ENCODE peak calls at places on chromosomes 2 and 18, in nine cellular contexts. One of them, this sample, is unnamed.

GRCh38 chr2:26011990-26012856 is 21.7 kb upstream of the RAB10 start:
- ATAC-seq in naive thymus-derived CD4-positive, alpha-beta T cell: no peak
- ATAC-seq in left ventricle myocardium superior: peak
- ATAC-seq in activated naive CD8-positive, alpha-beta T cell treated with anti-CD3 and anti-CD28 coated beads, Interleukin-2, amount 10 ng/mL, durations not matched to agents 7 days and 5 days: no peak
- ATAC-seq in activated CD8-positive, alpha-beta T cell treated with anti-CD3 and anti-CD28 coated beads, Interleukin-2, amount 10 ng/mL, durations not matched to agents 7 days and 5 days: no peak
- ATAC-seq in body of pancreas: peak
- ATAC-seq in Right ventricle myocardium superior: peak
- ATAC-seq in T-cell: no peak
- ATAC-seq in RWPE2: peak
- ATAC-seq in this sample: no peak

GRCh38 chr18:31316974-31317373 is 986 bp upstream of the DSG1 start:
- ATAC-seq in body of pancreas: no peak
- ATAC-seq in Right ventricle myocardium superior: peak
- ATAC-seq in naive thymus-derived CD4-positive, alpha-beta T cell: no peak
- ATAC-seq in T-cell: no peak
- ATAC-seq in activated CD8-positive, alpha-beta T cell treated with anti-CD3 and anti-CD28 coated beads, Interleukin-2, amount 10 ng/mL, durations not matched to agents 7 days and 5 days: no peak
- ATAC-seq in left ventricle myocardium superior: peak
- ATAC-seq in activated naive CD8-positive, alpha-beta T cell treated with anti-CD3 and anti-CD28 coated beads, Interleukin-2, amount 10 ng/mL, durations not matched to agents 7 days and 5 days: no peak
- ATAC-seq in RWPE2: no peak
- ATAC-seq in this sample: no peak

GRCh38 chr2:119319593-119319992 is 47.0 kb downstream of the C2orf76 start:
- ATAC-seq in body of pancreas: peak
- ATAC-seq in naive thymus-derived CD4-positive, alpha-beta T cell: no peak
- ATAC-seq in left ventricle myocardium superior: peak
- ATAC-seq in activated CD8-positive, alpha-beta T cell treated with anti-CD3 and anti-CD28 coated beads, Interleukin-2, amount 10 ng/mL, durations not matched to agents 7 days and 5 days: no peak
- ATAC-seq in T-cell: no peak
- ATAC-seq in Right ventricle myocardium superior: peak
- ATAC-seq in activated naive CD8-positive, alpha-beta T cell treated with anti-CD3 and anti-CD28 coated beads, Interleukin-2, amount 10 ng/mL, durations not matched to agents 7 days and 5 days: no peak
- ATAC-seq in RWPE2: no peak
- ATAC-seq in this sample: no peak

GRCh38 chr2:71618327-71619113 is 165.2 kb downstream of the DYSF start:
- ATAC-seq in naive thymus-derived CD4-positive, alpha-beta T cell: peak
- ATAC-seq in activated naive CD8-positive, alpha-beta T cell treated with anti-CD3 and anti-CD28 coated beads, Interleukin-2, amount 10 ng/mL, durations not matched to agents 7 days and 5 days: no peak
- ATAC-seq in left ventricle myocardium superior: no peak
- ATAC-seq in T-cell: no peak
- ATAC-seq in Right ventricle myocardium superior: no peak
- ATAC-seq in activated CD8-positive, alpha-beta T cell treated with anti-CD3 and anti-CD28 coated beads, Interleukin-2, amount 10 ng/mL, durations not matched to agents 7 days and 5 days: peak
- ATAC-seq in body of pancreas: no peak
- ATAC-seq in RWPE2: peak
- ATAC-seq in this sample: no peak

GRCh38 chr2:230958803-230959756 is 34.0 kb upstream of the GPR55 start:
- ATAC-seq in left ventricle myocardium superior: no peak
- ATAC-seq in RWPE2: no peak
- ATAC-seq in activated naive CD8-positive, alpha-beta T cell treated with anti-CD3 and anti-CD28 coated beads, Interleukin-2, amount 10 ng/mL, durations not matched to agents 7 days and 5 days: no peak
- ATAC-seq in activated CD8-positive, alpha-beta T cell treated with anti-CD3 and anti-CD28 coated beads, Interleukin-2, amount 10 ng/mL, durations not matched to agents 7 days and 5 days: no peak
- ATAC-seq in naive thymus-derived CD4-positive, alpha-beta T cell: no peak
- ATAC-seq in Right ventricle myocardium superior: no peak
- ATAC-seq in T-cell: no peak
- ATAC-seq in body of pancreas: no peak
- ATAC-seq in this sample: no peak

GRCh38 chr18:21264651-21265050 is 22.6 kb downstream of the GREB1L start:
- ATAC-seq in left ventricle myocardium superior: peak
- ATAC-seq in T-cell: no peak
- ATAC-seq in Right ventricle myocardium superior: peak
- ATAC-seq in RWPE2: no peak
- ATAC-seq in activated naive CD8-positive, alpha-beta T cell treated with anti-CD3 and anti-CD28 coated beads, Interleukin-2, amount 10 ng/mL, durations not matched to agents 7 days and 5 days: no peak
- ATAC-seq in body of pancreas: peak
- ATAC-seq in activated CD8-positive, alpha-beta T cell treated with anti-CD3 and anti-CD28 coated beads, Interleukin-2, amount 10 ng/mL, durations not matched to agents 7 days and 5 days: no peak
- ATAC-seq in naive thymus-derived CD4-positive, alpha-beta T cell: no peak
- ATAC-seq in this sample: no peak

GRCh38 chr2:20676353-20677215 is 9.6 kb downstream of the GDF7 start:
- ATAC-seq in activated CD8-positive, alpha-beta T cell treated with anti-CD3 and anti-CD28 coated beads, Interleukin-2, amount 10 ng/mL, durations not matched to agents 7 days and 5 days: no peak
- ATAC-seq in Right ventricle myocardium superior: peak
- ATAC-seq in body of pancreas: peak
- ATAC-seq in activated naive CD8-positive, alpha-beta T cell treated with anti-CD3 and anti-CD28 coated beads, Interleukin-2, amount 10 ng/mL, durations not matched to agents 7 days and 5 days: no peak
- ATAC-seq in naive thymus-derived CD4-positive, alpha-beta T cell: peak
- ATAC-seq in left ventricle myocardium superior: peak
- ATAC-seq in T-cell: no peak
- ATAC-seq in RWPE2: no peak
- ATAC-seq in this sample: peak

GRCh38 chr18:1311376-1311775 is 406.7 kb downstream of the ADCYAP1 start:
- ATAC-seq in Right ventricle myocardium superior: no peak
- ATAC-seq in body of pancreas: no peak
- ATAC-seq in RWPE2: no peak
- ATAC-seq in left ventricle myocardium superior: no peak
- ATAC-seq in naive thymus-derived CD4-positive, alpha-beta T cell: no peak
- ATAC-seq in activated naive CD8-positive, alpha-beta T cell treated with anti-CD3 and anti-CD28 coated beads, Interleukin-2, amount 10 ng/mL, durations not matched to agents 7 days and 5 days: no peak
- ATAC-seq in activated CD8-positive, alpha-beta T cell treated with anti-CD3 and anti-CD28 coated beads, Interleukin-2, amount 10 ng/mL, durations not matched to agents 7 days and 5 days: no peak
- ATAC-seq in T-cell: no peak
- ATAC-seq in this sample: no peak

GRCh38 chr2:7956126-7956689 is 725.6 kb upstream of the ID2 start:
- ATAC-seq in left ventricle myocardium superior: no peak
- ATAC-seq in body of pancreas: peak
- ATAC-seq in naive thymus-derived CD4-positive, alpha-beta T cell: no peak
- ATAC-seq in RWPE2: no peak
- ATAC-seq in T-cell: no peak
- ATAC-seq in Right ventricle myocardium superior: no peak
- ATAC-seq in activated naive CD8-positive, alpha-beta T cell treated with anti-CD3 and anti-CD28 coated beads, Interleukin-2, amount 10 ng/mL, durations not matched to agents 7 days and 5 days: no peak
- ATAC-seq in activated CD8-positive, alpha-beta T cell treated with anti-CD3 and anti-CD28 coated beads, Interleukin-2, amount 10 ng/mL, durations not matched to agents 7 days and 5 days: no peak
- ATAC-seq in this sample: no peak

GRCh38 chr18:8938817-8939216 is 163.7 kb upstream of the NDUFV2 start:
- ATAC-seq in Right ventricle myocardium superior: no peak
- ATAC-seq in left ventricle myocardium superior: no peak
- ATAC-seq in naive thymus-derived CD4-positive, alpha-beta T cell: no peak
- ATAC-seq in body of pancreas: no peak
- ATAC-seq in activated naive CD8-positive, alpha-beta T cell treated with anti-CD3 and anti-CD28 coated beads, Interleukin-2, amount 10 ng/mL, durations not matched to agents 7 days and 5 days: no peak
- ATAC-seq in T-cell: no peak
- ATAC-seq in RWPE2: no peak
- ATAC-seq in activated CD8-positive, alpha-beta T cell treated with anti-CD3 and anti-CD28 coated beads, Interleukin-2, amount 10 ng/mL, durations not matched to agents 7 days and 5 days: no peak
- ATAC-seq in this sample: peak

GRCh38 chr2:206488623-206489022 is 45.3 kb downstream of the ADAM23 start:
- ATAC-seq in left ventricle myocardium superior: peak
- ATAC-seq in T-cell: no peak
- ATAC-seq in Right ventricle myocardium superior: no peak
- ATAC-seq in naive thymus-derived CD4-positive, alpha-beta T cell: peak
- ATAC-seq in activated naive CD8-positive, alpha-beta T cell treated with anti-CD3 and anti-CD28 coated beads, Interleukin-2, amount 10 ng/mL, durations not matched to agents 7 days and 5 days: no peak
- ATAC-seq in activated CD8-positive, alpha-beta T cell treated with anti-CD3 and anti-CD28 coated beads, Interleukin-2, amount 10 ng/mL, durations not matched to agents 7 days and 5 days: no peak
- ATAC-seq in RWPE2: no peak
- ATAC-seq in body of pancreas: no peak
- ATAC-seq in this sample: no peak

GRCh38 chr18:12819330-12819729 is 64.7 kb downstream of the PTPN2 start:
- ATAC-seq in T-cell: no peak
- ATAC-seq in naive thymus-derived CD4-positive, alpha-beta T cell: no peak
- ATAC-seq in RWPE2: no peak
- ATAC-seq in left ventricle myocardium superior: no peak
- ATAC-seq in activated naive CD8-positive, alpha-beta T cell treated with anti-CD3 and anti-CD28 coated beads, Interleukin-2, amount 10 ng/mL, durations not matched to agents 7 days and 5 days: peak
- ATAC-seq in body of pancreas: no peak
- ATAC-seq in Right ventricle myocardium superior: no peak
- ATAC-seq in activated CD8-positive, alpha-beta T cell treated with anti-CD3 and anti-CD28 coated beads, Interleukin-2, amount 10 ng/mL, durations not matched to agents 7 days and 5 days: peak
- ATAC-seq in this sample: peak

GRCh38 chr2:128732976-128733431 is 414.3 kb upstream of the HS6ST1 start:
- ATAC-seq in activated naive CD8-positive, alpha-beta T cell treated with anti-CD3 and anti-CD28 coated beads, Interleukin-2, amount 10 ng/mL, durations not matched to agents 7 days and 5 days: no peak
- ATAC-seq in Right ventricle myocardium superior: peak
- ATAC-seq in activated CD8-positive, alpha-beta T cell treated with anti-CD3 and anti-CD28 coated beads, Interleukin-2, amount 10 ng/mL, durations not matched to agents 7 days and 5 days: no peak
- ATAC-seq in naive thymus-derived CD4-positive, alpha-beta T cell: peak
- ATAC-seq in RWPE2: peak
- ATAC-seq in body of pancreas: peak
- ATAC-seq in T-cell: no peak
- ATAC-seq in left ventricle myocardium superior: peak
- ATAC-seq in this sample: no peak

GRCh38 chr2:224171226-224171625 is 132.1 kb upstream of the SERPINE2 start:
- ATAC-seq in activated naive CD8-positive, alpha-beta T cell treated with anti-CD3 and anti-CD28 coated beads, Interleukin-2, amount 10 ng/mL, durations not matched to agents 7 days and 5 days: no peak
- ATAC-seq in activated CD8-positive, alpha-beta T cell treated with anti-CD3 and anti-CD28 coated beads, Interleukin-2, amount 10 ng/mL, durations not matched to agents 7 days and 5 days: no peak
- ATAC-seq in naive thymus-derived CD4-positive, alpha-beta T cell: no peak
- ATAC-seq in T-cell: no peak
- ATAC-seq in Right ventricle myocardium superior: no peak
- ATAC-seq in body of pancreas: no peak
- ATAC-seq in RWPE2: no peak
- ATAC-seq in left ventricle myocardium superior: no peak
- ATAC-seq in this sample: no peak

GRCh38 chr2:111633139-111633538 is 250.9 kb downstream of the ANAPC1 start:
- ATAC-seq in left ventricle myocardium superior: no peak
- ATAC-seq in naive thymus-derived CD4-positive, alpha-beta T cell: no peak
- ATAC-seq in RWPE2: no peak
- ATAC-seq in T-cell: no peak
- ATAC-seq in body of pancreas: no peak
- ATAC-seq in activated CD8-positive, alpha-beta T cell treated with anti-CD3 and anti-CD28 coated beads, Interleukin-2, amount 10 ng/mL, durations not matched to agents 7 days and 5 days: no peak
- ATAC-seq in Right ventricle myocardium superior: no peak
- ATAC-seq in activated naive CD8-positive, alpha-beta T cell treated with anti-CD3 and anti-CD28 coated beads, Interleukin-2, amount 10 ng/mL, durations not matched to agents 7 days and 5 days: no peak
- ATAC-seq in this sample: no peak

GRCh38 chr2:81876628-81877027 is 1572.1 kb upstream of the LRRTM1 start:
- ATAC-seq in left ventricle myocardium superior: no peak
- ATAC-seq in activated CD8-positive, alpha-beta T cell treated with anti-CD3 and anti-CD28 coated beads, Interleukin-2, amount 10 ng/mL, durations not matched to agents 7 days and 5 days: no peak
- ATAC-seq in Right ventricle myocardium superior: no peak
- ATAC-seq in body of pancreas: no peak
- ATAC-seq in RWPE2: no peak
- ATAC-seq in T-cell: no peak
- ATAC-seq in activated naive CD8-positive, alpha-beta T cell treated with anti-CD3 and anti-CD28 coated beads, Interleukin-2, amount 10 ng/mL, durations not matched to agents 7 days and 5 days: no peak
- ATAC-seq in naive thymus-derived CD4-positive, alpha-beta T cell: no peak
- ATAC-seq in this sample: no peak

GRCh38 chr2:216855614-216856013 is 4.2 kb downstream of the TNP1 start:
- ATAC-seq in activated CD8-positive, alpha-beta T cell treated with anti-CD3 and anti-CD28 coated beads, Interleukin-2, amount 10 ng/mL, durations not matched to agents 7 days and 5 days: no peak
- ATAC-seq in activated naive CD8-positive, alpha-beta T cell treated with anti-CD3 and anti-CD28 coated beads, Interleukin-2, amount 10 ng/mL, durations not matched to agents 7 days and 5 days: no peak
- ATAC-seq in T-cell: no peak
- ATAC-seq in Right ventricle myocardium superior: peak
- ATAC-seq in body of pancreas: no peak
- ATAC-seq in naive thymus-derived CD4-positive, alpha-beta T cell: no peak
- ATAC-seq in RWPE2: no peak
- ATAC-seq in left ventricle myocardium superior: peak
- ATAC-seq in this sample: no peak

GRCh38 chr2:105142239-105142638 is 99.3 kb upstream of the GPR45 start:
- ATAC-seq in left ventricle myocardium superior: no peak
- ATAC-seq in RWPE2: no peak
- ATAC-seq in naive thymus-derived CD4-positive, alpha-beta T cell: no peak
- ATAC-seq in activated CD8-positive, alpha-beta T cell treated with anti-CD3 and anti-CD28 coated beads, Interleukin-2, amount 10 ng/mL, durations not matched to agents 7 days and 5 days: no peak
- ATAC-seq in T-cell: no peak
- ATAC-seq in activated naive CD8-positive, alpha-beta T cell treated with anti-CD3 and anti-CD28 coated beads, Interleukin-2, amount 10 ng/mL, durations not matched to agents 7 days and 5 days: no peak
- ATAC-seq in body of pancreas: no peak
- ATAC-seq in Right ventricle myocardium superior: no peak
- ATAC-seq in this sample: no peak

GRCh38 chr2:219886615-219887014 is 259.2 kb downstream of the SLC4A3 start:
- ATAC-seq in Right ventricle myocardium superior: no peak
- ATAC-seq in activated CD8-positive, alpha-beta T cell treated with anti-CD3 and anti-CD28 coated beads, Interleukin-2, amount 10 ng/mL, durations not matched to agents 7 days and 5 days: no peak
- ATAC-seq in RWPE2: peak
- ATAC-seq in T-cell: no peak
- ATAC-seq in body of pancreas: no peak
- ATAC-seq in naive thymus-derived CD4-positive, alpha-beta T cell: no peak
- ATAC-seq in left ventricle myocardium superior: no peak
- ATAC-seq in activated naive CD8-positive, alpha-beta T cell treated with anti-CD3 and anti-CD28 coated beads, Interleukin-2, amount 10 ng/mL, durations not matched to agents 7 days and 5 days: no peak
- ATAC-seq in this sample: no peak

GRCh38 chr2:241965931-241966412 is 96.4 kb downstream of the RTP5 start:
- ATAC-seq in activated naive CD8-positive, alpha-beta T cell treated with anti-CD3 and anti-CD28 coated beads, Interleukin-2, amount 10 ng/mL, durations not matched to agents 7 days and 5 days: peak
- ATAC-seq in body of pancreas: peak
- ATAC-seq in RWPE2: peak
- ATAC-seq in naive thymus-derived CD4-positive, alpha-beta T cell: peak
- ATAC-seq in left ventricle myocardium superior: peak
- ATAC-seq in T-cell: peak
- ATAC-seq in activated CD8-positive, alpha-beta T cell treated with anti-CD3 and anti-CD28 coated beads, Interleukin-2, amount 10 ng/mL, durations not matched to agents 7 days and 5 days: peak
- ATAC-seq in Right ventricle myocardium superior: peak
- ATAC-seq in this sample: peak

GRCh38 chr2:234998404-234999211 is 46.8 kb downstream of the SH3BP4 start:
- ATAC-seq in T-cell: no peak
- ATAC-seq in left ventricle myocardium superior: peak
- ATAC-seq in body of pancreas: no peak
- ATAC-seq in RWPE2: no peak
- ATAC-seq in activated naive CD8-positive, alpha-beta T cell treated with anti-CD3 and anti-CD28 coated beads, Interleukin-2, amount 10 ng/mL, durations not matched to agents 7 days and 5 days: no peak
- ATAC-seq in activated CD8-positive, alpha-beta T cell treated with anti-CD3 and anti-CD28 coated beads, Interleukin-2, amount 10 ng/mL, durations not matched to agents 7 days and 5 days: no peak
- ATAC-seq in naive thymus-derived CD4-positive, alpha-beta T cell: no peak
- ATAC-seq in Right ventricle myocardium superior: peak
- ATAC-seq in this sample: no peak

GRCh38 chr2:197506658-197507057 is 6.5 kb downstream of the HSPE1 start:
- ATAC-seq in activated naive CD8-positive, alpha-beta T cell treated with anti-CD3 and anti-CD28 coated beads, Interleukin-2, amount 10 ng/mL, durations not matched to agents 7 days and 5 days: no peak
- ATAC-seq in naive thymus-derived CD4-positive, alpha-beta T cell: no peak
- ATAC-seq in Right ventricle myocardium superior: no peak
- ATAC-seq in left ventricle myocardium superior: no peak
- ATAC-seq in T-cell: no peak
- ATAC-seq in activated CD8-positive, alpha-beta T cell treated with anti-CD3 and anti-CD28 coated beads, Interleukin-2, amount 10 ng/mL, durations not matched to agents 7 days and 5 days: no peak
- ATAC-seq in RWPE2: no peak
- ATAC-seq in body of pancreas: no peak
- ATAC-seq in this sample: no peak

GRCh38 chr2:181052523-181052891 is 72.1 kb downstream of the UBE2E3 start:
- ATAC-seq in RWPE2: no peak
- ATAC-seq in naive thymus-derived CD4-positive, alpha-beta T cell: no peak
- ATAC-seq in Right ventricle myocardium superior: no peak
- ATAC-seq in left ventricle myocardium superior: no peak
- ATAC-seq in activated naive CD8-positive, alpha-beta T cell treated with anti-CD3 and anti-CD28 coated beads, Interleukin-2, amount 10 ng/mL, durations not matched to agents 7 days and 5 days: no peak
- ATAC-seq in activated CD8-positive, alpha-beta T cell treated with anti-CD3 and anti-CD28 coated beads, Interleukin-2, amount 10 ng/mL, durations not matched to agents 7 days and 5 days: no peak
- ATAC-seq in T-cell: no peak
- ATAC-seq in body of pancreas: no peak
- ATAC-seq in this sample: no peak

GRCh38 chr2:101788565-101788964 is 91.1 kb downstream of the MAP4K4 start:
- ATAC-seq in body of pancreas: no peak
- ATAC-seq in T-cell: no peak
- ATAC-seq in activated CD8-positive, alpha-beta T cell treated with anti-CD3 and anti-CD28 coated beads, Interleukin-2, amount 10 ng/mL, durations not matched to agents 7 days and 5 days: no peak
- ATAC-seq in RWPE2: no peak
- ATAC-seq in Right ventricle myocardium superior: no peak
- ATAC-seq in activated naive CD8-positive, alpha-beta T cell treated with anti-CD3 and anti-CD28 coated beads, Interleukin-2, amount 10 ng/mL, durations not matched to agents 7 days and 5 days: no peak
- ATAC-seq in left ventricle myocardium superior: no peak
- ATAC-seq in naive thymus-derived CD4-positive, alpha-beta T cell: no peak
- ATAC-seq in this sample: no peak

GRCh38 chr2:27871805-27872204 is 18.4 kb downstream of the RBKS start:
- ATAC-seq in RWPE2: no peak
- ATAC-seq in T-cell: no peak
- ATAC-seq in body of pancreas: no peak
- ATAC-seq in Right ventricle myocardium superior: no peak
- ATAC-seq in left ventricle myocardium superior: no peak
- ATAC-seq in naive thymus-derived CD4-positive, alpha-beta T cell: no peak
- ATAC-seq in activated naive CD8-positive, alpha-beta T cell treated with anti-CD3 and anti-CD28 coated beads, Interleukin-2, amount 10 ng/mL, durations not matched to agents 7 days and 5 days: no peak
- ATAC-seq in activated CD8-positive, alpha-beta T cell treated with anti-CD3 and anti-CD28 coated beads, Interleukin-2, amount 10 ng/mL, durations not matched to agents 7 days and 5 days: no peak
- ATAC-seq in this sample: no peak

GRCh38 chr18:76657428-76657827 is 162.4 kb upstream of the ZNF516 start:
- ATAC-seq in naive thymus-derived CD4-positive, alpha-beta T cell: no peak
- ATAC-seq in body of pancreas: no peak
- ATAC-seq in T-cell: no peak
- ATAC-seq in activated naive CD8-positive, alpha-beta T cell treated with anti-CD3 and anti-CD28 coated beads, Interleukin-2, amount 10 ng/mL, durations not matched to agents 7 days and 5 days: peak
- ATAC-seq in RWPE2: no peak
- ATAC-seq in activated CD8-positive, alpha-beta T cell treated with anti-CD3 and anti-CD28 coated beads, Interleukin-2, amount 10 ng/mL, durations not matched to agents 7 days and 5 days: peak
- ATAC-seq in left ventricle myocardium superior: no peak
- ATAC-seq in Right ventricle myocardium superior: no peak
- ATAC-seq in this sample: no peak

GRCh38 chr2:240921319-240922233 is 15.4 kb downstream of the CROCC2 start:
- ATAC-seq in RWPE2: peak
- ATAC-seq in T-cell: no peak
- ATAC-seq in body of pancreas: peak
- ATAC-seq in activated naive CD8-positive, alpha-beta T cell treated with anti-CD3 and anti-CD28 coated beads, Interleukin-2, amount 10 ng/mL, durations not matched to agents 7 days and 5 days: no peak
- ATAC-seq in naive thymus-derived CD4-positive, alpha-beta T cell: no peak
- ATAC-seq in Right ventricle myocardium superior: peak
- ATAC-seq in activated CD8-positive, alpha-beta T cell treated with anti-CD3 and anti-CD28 coated beads, Interleukin-2, amount 10 ng/mL, durations not matched to agents 7 days and 5 days: no peak
- ATAC-seq in left ventricle myocardium superior: peak
- ATAC-seq in this sample: no peak

GRCh38 chr2:230498506-230499107 is 82.6 kb downstream of the SP100 start:
- ATAC-seq in activated CD8-positive, alpha-beta T cell treated with anti-CD3 and anti-CD28 coated beads, Interleukin-2, amount 10 ng/mL, durations not matched to agents 7 days and 5 days: no peak
- ATAC-seq in RWPE2: no peak
- ATAC-seq in activated naive CD8-positive, alpha-beta T cell treated with anti-CD3 and anti-CD28 coated beads, Interleukin-2, amount 10 ng/mL, durations not matched to agents 7 days and 5 days: no peak
- ATAC-seq in body of pancreas: no peak
- ATAC-seq in naive thymus-derived CD4-positive, alpha-beta T cell: no peak
- ATAC-seq in T-cell: no peak
- ATAC-seq in Right ventricle myocardium superior: no peak
- ATAC-seq in left ventricle myocardium superior: no peak
- ATAC-seq in this sample: no peak

GRCh38 chr2:16324971-16325612 is 340.5 kb downstream of the CYRIA start:
- ATAC-seq in body of pancreas: no peak
- ATAC-seq in naive thymus-derived CD4-positive, alpha-beta T cell: no peak
- ATAC-seq in activated CD8-positive, alpha-beta T cell treated with anti-CD3 and anti-CD28 coated beads, Interleukin-2, amount 10 ng/mL, durations not matched to agents 7 days and 5 days: no peak
- ATAC-seq in activated naive CD8-positive, alpha-beta T cell treated with anti-CD3 and anti-CD28 coated beads, Interleukin-2, amount 10 ng/mL, durations not matched to agents 7 days and 5 days: no peak
- ATAC-seq in T-cell: no peak
- ATAC-seq in RWPE2: no peak
- ATAC-seq in left ventricle myocardium superior: no peak
- ATAC-seq in Right ventricle myocardium superior: no peak
- ATAC-seq in this sample: no peak

GRCh38 chr2:20141056-20141762 is 83.7 kb downstream of the SDC1 start:
- ATAC-seq in naive thymus-derived CD4-positive, alpha-beta T cell: no peak
- ATAC-seq in T-cell: no peak
- ATAC-seq in activated CD8-positive, alpha-beta T cell treated with anti-CD3 and anti-CD28 coated beads, Interleukin-2, amount 10 ng/mL, durations not matched to agents 7 days and 5 days: no peak
- ATAC-seq in left ventricle myocardium superior: peak
- ATAC-seq in Right ventricle myocardium superior: peak
- ATAC-seq in activated naive CD8-positive, alpha-beta T cell treated with anti-CD3 and anti-CD28 coated beads, Interleukin-2, amount 10 ng/mL, durations not matched to agents 7 days and 5 days: no peak
- ATAC-seq in RWPE2: peak
- ATAC-seq in body of pancreas: no peak
- ATAC-seq in this sample: no peak

GRCh38 chr2:144597894-144598593 is 78.1 kb upstream of the ZEB2 start:
- ATAC-seq in left ventricle myocardium superior: no peak
- ATAC-seq in naive thymus-derived CD4-positive, alpha-beta T cell: peak
- ATAC-seq in body of pancreas: no peak
- ATAC-seq in activated CD8-positive, alpha-beta T cell treated with anti-CD3 and anti-CD28 coated beads, Interleukin-2, amount 10 ng/mL, durations not matched to agents 7 days and 5 days: no peak
- ATAC-seq in T-cell: no peak
- ATAC-seq in activated naive CD8-positive, alpha-beta T cell treated with anti-CD3 and anti-CD28 coated beads, Interleukin-2, amount 10 ng/mL, durations not matched to agents 7 days and 5 days: no peak
- ATAC-seq in Right ventricle myocardium superior: no peak
- ATAC-seq in RWPE2: no peak
- ATAC-seq in this sample: no peak

This sample was measured in stimulated activated memory B cell treated with anti-CD40 and anti-IgM and Interleukin-4, amounts not matched to agents 10 μg/mL and 1 μg/mL and 100 μg/mL, for 72 hours.